ENCODE peak calls at places on chromosomes 11 and 22, in six cellular contexts. W is T47D, G is left kidney, Q is LoVo, K is EL, C is fibroblast of pulmonary artery. Y is an unnamed sample.

GRCh38 chr22:37455896-37456295 is 28.6 kb upstream of the ELFN2 start:
- DNase-seq in W (no peak), K (no peak), G (no peak), Q (no peak), C (peak; percentile 17), Y (no peak)

GRCh38 chr11:2775083-2775625 is 75.4 kb upstream of the KCNQ1OT1 start:
- DNase-seq in G (no peak), C (no peak), W (no peak), Q (no peak), K (no peak), Y (no peak)

GRCh38 chr22:48782817-48783511 is 1044.7 kb downstream of the BRD1 start:
- DNase-seq in C (no peak), W (no peak), Q (no peak), G (peak; percentile 16), K (no peak), Y (peak; percentile 65)

GRCh38 chr11:19763315-19763714 is 50.7 kb downstream of the NAV2 start:
- DNase-seq in G (peak; percentile 4), Q (no peak), W (no peak), C (no peak), K (no peak), Y (no peak)

GRCh38 chr11:6315811-6316425 is 4.4 kb downstream of the CAVIN3 start:
- DNase-seq in C (peak; percentile 76), K (peak; percentile 66), G (peak; percentile 85), W (peak; percentile 77), Q (peak; percentile 57), Y (peak; percentile 81)

GRCh38 chr11:130464289-130464812 is 15.9 kb downstream of the ADAMTS15 start:
- DNase-seq in C (no peak), K (peak; percentile 21), Q (no peak), W (no peak), G (no peak), Y (no peak)

GRCh38 chr22:29716814-29717213 is 3.0 kb upstream of the CABP7 start:
- DNase-seq in K (peak; percentile 71), C (peak; percentile 86), W (peak; percentile 64), G (peak; percentile 97), Q (peak; percentile 48), Y (peak; percentile 90)

GRCh38 chr11:117828641-117829368 is 4.3 kb upstream of the FXYD2 start:
- DNase-seq in G (no peak), C (peak; percentile 54), K (peak; percentile 58), W (no peak), Q (no peak), Y (peak; percentile 61)

GRCh38 chr11:111736621-111737055 is 29.6 kb downstream of the PPP2R1B start:
- DNase-seq in G (no peak), K (no peak), W (no peak), C (no peak), Q (no peak), Y (no peak)

GRCh38 chr22:17943533-17944204 is 80.7 kb downstream of the MICAL3 start:
- DNase-seq in Q (no peak), W (peak; percentile 18), K (no peak), G (peak; percentile 57), C (no peak), Y (peak; percentile 57)

GRCh38 chr22:37021710-37022482 is 2.4 kb downstream of the MPST start:
- DNase-seq in Q (peak; percentile 33), C (peak; percentile 50), W (no peak), K (peak; percentile 47), G (peak; percentile 60), Y (no peak)

GRCh38 chr11:71432761-71433647 is 15.2 kb downstream of the DHCR7 start:
- DNase-seq in C (no peak), K (no peak), W (no peak), Q (no peak), G (no peak), Y (no peak)

GRCh38 chr22:17780741-17781318 is 6.6 kb upstream of the BID start:
- DNase-seq in K (no peak), C (no peak), Q (no peak), G (no peak), W (no peak), Y (no peak)

GRCh38 chr22:37749831-37750595 is 53.2 kb downstream of the TRIOBP start:
- DNase-seq in G (peak; percentile 17), K (peak; percentile 75), C (peak; percentile 47), W (no peak), Q (no peak), Y (peak; percentile 36)

GRCh38 chr11:75858613-75859012 is 43.6 kb downstream of the UVRAG start:
- DNase-seq in C (peak; percentile 82), W (no peak), Q (no peak), K (peak; percentile 54), G (no peak), Y (peak; percentile 3)

GRCh38 chr11:29184939-29185890 is 831.6 kb downstream of the KCNA4 start:
- DNase-seq in Q (no peak), W (no peak), K (peak; percentile 93), G (no peak), C (peak; percentile 98), Y (peak; percentile 20)

GRCh38 chr22:38317995-38318715 is 922 bp upstream of the CSNK1E start:
- DNase-seq in G (peak; percentile 66), Q (peak; percentile 94), C (peak; percentile 91), K (peak; percentile 98), W (peak; percentile 82), Y (peak; percentile 48)

GRCh38 chr11:67032830-67033555 is 10.1 kb downstream of the SYT12 start:
- DNase-seq in C (peak; percentile 89), K (peak; percentile 94), W (no peak), G (no peak), Q (no peak), Y (no peak)

GRCh38 chr22:38258895-38259294 is 13.9 kb downstream of the TMEM184B start:
- DNase-seq in G (no peak), Q (no peak), C (peak; percentile 96), W (no peak), K (no peak), Y (no peak)

GRCh38 chr11:18313985-18314763 is 7.8 kb downstream of the HPS5 start:
- DNase-seq in C (peak; percentile 44), K (peak; percentile 68), W (no peak), Q (no peak), G (no peak), Y (peak; percentile 57)

GRCh38 chr11:65891180-65892136 is 985 bp downstream of the CCDC85B start:
- DNase-seq in G (peak; percentile 51), W (no peak), C (peak; percentile 59), Q (peak; percentile 58), K (peak; percentile 81), Y (peak; percentile 73)

GRCh38 chr22:36464715-36465231 is 16.7 kb downstream of the TXN2 start:
- DNase-seq in K (no peak), G (no peak), Q (no peak), C (no peak), W (no peak), Y (no peak)

GRCh38 chr22:19948057-19948760 is 6.6 kb upstream of the TXNRD2 start:
- DNase-seq in C (no peak), G (no peak), W (no peak), Q (no peak), K (no peak), Y (no peak)

GRCh38 chr22:30922151-30922611 is 46.4 kb downstream of the MORC2 start:
- DNase-seq in K (peak; percentile 39), W (no peak), G (peak; percentile 80), C (peak; percentile 66), Q (no peak), Y (no peak)

GRCh38 chr22:40654522-40655167 is 18.1 kb upstream of the MRTFA start:
- DNase-seq in C (peak; percentile 68), K (peak; percentile 64), Q (no peak), W (no peak), G (peak; percentile 65), Y (peak; percentile 52)

GRCh38 chr22:20569059-20570058 is 61.9 kb downstream of the MED15 start:
- DNase-seq in Q (peak; percentile 45), G (peak; percentile 17), W (peak; percentile 73), C (peak; percentile 96), K (peak; percentile 99), Y (no peak)

GRCh38 chr11:57425565-57426438 is 1.1 kb downstream of the SLC43A3 start:
- DNase-seq in G (no peak), C (peak; percentile 28), K (no peak), W (no peak), Q (no peak), Y (no peak)

GRCh38 chr11:121671276-121672168 is 218.8 kb upstream of the SORL1-AS1 start:
- DNase-seq in Q (no peak), C (peak; percentile 29), K (no peak), W (no peak), G (peak; percentile 91), Y (no peak)

GRCh38 chr22:32536352-32536751 is 61.7 kb downstream of the FBXO7 start:
- DNase-seq in W (no peak), K (no peak), G (no peak), Q (no peak), C (no peak), Y (no peak)

GRCh38 chr11:14687943-14688627 is 44.5 kb downstream of the PDE3B start:
- DNase-seq in Q (no peak), K (no peak), C (peak; percentile 1), W (no peak), G (no peak), Y (no peak)

GRCh38 chr11:79097279-79097875 is 343.5 kb downstream of the TENM4 start:
- DNase-seq in Q (no peak), G (no peak), C (peak; percentile 50), K (no peak), W (no peak), Y (no peak)

GRCh38 chr11:46330887-46331652 is 16.2 kb upstream of the DGKZ start:
- DNase-seq in W (no peak), C (no peak), K (no peak), G (no peak), Q (no peak), Y (no peak)

GRCh38 chr11:119284344-119285157 is 32.4 kb downstream of the MCAM start:
- DNase-seq in Q (peak; percentile 33), C (peak; percentile 62), W (peak; percentile 66), G (peak; percentile 56), K (peak; percentile 42), Y (peak; percentile 66)

GRCh38 chr11:65446446-65447277 is 24.1 kb downstream of the NEAT1 start:
- DNase-seq in Q (no peak), W (no peak), G (no peak), C (peak; percentile 55), K (peak; percentile 43), Y (no peak)

Y was measured in mesendoderm.